ENCODE peak calls at places on chromosomes 2 and 18, in four cellular contexts. K is NCI-H1930; T is stimulated activated CD8-positive, alpha-beta memory T cell treated with anti-CD3 and anti-CD28 coated beads, Interleukin-7, amount 100 ng/mL, for 1 hour; W is NCI-H1092 treated with DMSO at 0.1 percent for 48 hours. G is an unnamed sample.

GRCh38 chr2:79776461-79777146 is 263.8 kb downstream of the CTNNA2 start:
- DNase-seq in K (no peak), T (no peak), W (no peak), G (no peak)

GRCh38 chr2:195537811-195538210 is 119.2 kb upstream of the SLC39A10 start:
- DNase-seq in K (no peak), T (no peak), W (no peak), G (no peak)

GRCh38 chr2:231965118-231965517 is 3.6 kb downstream of the DIS3L2 start:
- DNase-seq in K (no peak), T (no peak), W (no peak), G (no peak)

GRCh38 chr2:54396107-54396506 is 60.0 kb upstream of the SPTBN1 start:
- DNase-seq in K (no peak), T (no peak), W (no peak), G (no peak)

GRCh38 chr18:36572135-36572856 is 256.5 kb downstream of the TPGS2 start:
- DNase-seq in K (peak), T (no peak), W (peak), G (no peak)

GRCh38 chr18:23588836-23589560 is 2.7 kb upstream of the NPC1 start:
- DNase-seq in K (no peak), T (no peak), W (no peak), G (no peak)

GRCh38 chr18:13267517-13267916 is 49.0 kb downstream of the LDLRAD4 start:
- DNase-seq in K (no peak), T (no peak), W (no peak), G (no peak)

GRCh38 chr2:234203135-234203984 is 152.9 kb downstream of the SPP2 start:
- DNase-seq in K (no peak), T (no peak), W (no peak), G (no peak)

GRCh38 chr18:48529796-48530195 is 9.0 kb upstream of the CTIF start:
- DNase-seq in K (no peak), T (no peak), W (no peak), G (no peak)

GRCh38 chr2:38170098-38170497 is 94.1 kb upstream of the CYP1B1 start:
- DNase-seq in K (no peak), T (no peak), W (no peak), G (no peak)

GRCh38 chr2:222613715-222614331 is 42.1 kb downstream of the FARSB start:
- DNase-seq in K (peak), T (no peak), W (peak), G (no peak)

GRCh38 chr18:63220903-63221302 is 98.7 kb downstream of the BCL2 start:
- DNase-seq in K (no peak), T (no peak), W (no peak), G (no peak)

GRCh38 chr2:191521608-191522208 is 156.2 kb upstream of the NABP1 start:
- DNase-seq in K (no peak), T (no peak), W (peak), G (no peak)

GRCh38 chr18:49666045-49666444 is 104.2 kb downstream of the LIPG start:
- DNase-seq in K (no peak), T (no peak), W (no peak), G (no peak)

GRCh38 chr2:102558463-102558862 is 60.9 kb upstream of the SLC9A2 start:
- DNase-seq in K (no peak), T (no peak), W (no peak), G (no peak)

GRCh38 chr2:55157474-55157884 is 74.6 kb downstream of the CLHC1 start:
- DNase-seq in K (no peak), T (no peak), W (no peak), G (no peak)

GRCh38 chr18:71743634-71744033 is 800.5 kb downstream of the CBLN2 start:
- DNase-seq in K (no peak), T (no peak), W (no peak), G (no peak)

GRCh38 chr2:238444242-238444641 is 17.5 kb downstream of the ASB1 start:
- DNase-seq in K (no peak), T (no peak), W (no peak), G (no peak)

GRCh38 chr2:192546566-192546965 is 351.8 kb upstream of the TMEFF2 start:
- DNase-seq in K (no peak), T (no peak), W (no peak), G (no peak)

GRCh38 chr2:127877136-127877535 is 8.6 kb downstream of the AMMECR1L start:
- DNase-seq in K (no peak), T (no peak), W (no peak), G (no peak)

GRCh38 chr2:11515441-11516071 is 18.3 kb upstream of the GREB1 start:
- DNase-seq in K (no peak), T (no peak), W (no peak), G (no peak)